ENCODE peak calls at places on chromosome 12, in five cellular contexts. H is endothelial cell, V is uterus, E is HFFc6, Y is GM23338. M is an unnamed sample.

GRCh38 chr12:22658214-22658613 is 33.2 kb downstream of the ETNK1 start:
- DNase-seq in E (peak), Y (no peak), H (no peak), V (no peak), M (no peak)

GRCh38 chr12:91951571-91951970 is 194.1 kb downstream of the BTG1 start:
- DNase-seq in V (no peak), Y (no peak), H (no peak), E (peak), M (no peak)

GRCh38 chr12:108119974-108120862 is 8.9 kb upstream of the WSCD2 start:
- DNase-seq in V (no peak), E (no peak), H (no peak), Y (no peak), M (no peak)

GRCh38 chr12:10722502-10722904 is 620 bp downstream of the YBX3 start:
- DNase-seq in H (peak), Y (no peak), V (peak), E (peak), M (peak)

GRCh38 chr12:113108308-113108707 is 27.3 kb downstream of the RASAL1 start:
- DNase-seq in E (no peak), V (no peak), H (no peak), Y (no peak), M (no peak)

GRCh38 chr12:49777800-49778748 is 36.7 kb downstream of the TMBIM6 start:
- DNase-seq in E (no peak), H (peak), V (no peak), Y (peak), M (peak)

GRCh38 chr12:64186789-64187188 is 35.3 kb downstream of the KICS2 start:
- DNase-seq in H (no peak), V (no peak), E (peak), Y (no peak), M (no peak)

GRCh38 chr12:30796508-30796780 is 41.7 kb upstream of the CAPRIN2 start:
- DNase-seq in H (no peak), Y (peak), E (no peak), V (no peak), M (no peak)

GRCh38 chr12:67436230-67436629 is 167.1 kb downstream of the CAND1 start:
- DNase-seq in Y (no peak), V (no peak), H (no peak), E (no peak), M (no peak)

GRCh38 chr12:106170285-106170684 is 31.5 kb upstream of the NUAK1 start:
- DNase-seq in E (peak), V (no peak), H (no peak), Y (no peak), M (no peak)

GRCh38 chr12:89231686-89232085 is 120.6 kb downstream of the DUSP6 start:
- DNase-seq in H (no peak), V (no peak), E (no peak), Y (no peak), M (no peak)

GRCh38 chr12:53208877-53209463 is 1.9 kb upstream of the ITGB7 start:
- DNase-seq in H (no peak), V (no peak), E (no peak), Y (peak), M (no peak)

GRCh38 chr12:84919271-84919670 is 6.7 kb upstream of the SLC6A15 start:
- DNase-seq in V (no peak), E (no peak), Y (no peak), H (no peak), M (no peak)

GRCh38 chr12:54341343-54341742 is 16.4 kb downstream of the COPZ1 start:
- DNase-seq in V (no peak), H (no peak), E (no peak), Y (no peak), M (peak)

GRCh38 chr12:103698752-103699540 is 111.9 kb downstream of the STAB2 start:
- DNase-seq in H (no peak), E (no peak), V (no peak), Y (no peak), M (no peak)

GRCh38 chr12:82608706-82609105 is 78.0 kb upstream of the TMTC2 start:
- DNase-seq in H (no peak), V (no peak), E (peak), Y (no peak), M (no peak)

GRCh38 chr12:550473-551260 is 90.9 kb downstream of the B4GALNT3 start:
- DNase-seq in V (no peak), E (no peak), H (no peak), Y (no peak), M (no peak)

GRCh38 chr12:11839093-11839641 is 189.7 kb downstream of the ETV6 start:
- DNase-seq in V (no peak), Y (no peak), E (no peak), H (no peak), M (no peak)

GRCh38 chr12:8779862-8780261 is 42.6 kb upstream of the A2ML1 start:
- DNase-seq in H (no peak), E (no peak), V (no peak), Y (no peak), M (no peak)
- TF ChIP-seq CTCF in H (no peak), E (no peak), V (no peak), Y (no peak), M (no peak)

GRCh38 chr12:2334291-2335088 is 281.7 kb downstream of the CACNA1C start:
- DNase-seq in H (no peak), V (no peak), E (no peak), Y (no peak), M (no peak)

GRCh38 chr12:2337031-2338010 is 284.5 kb downstream of the CACNA1C start:
- DNase-seq in E (no peak), V (no peak), H (no peak), Y (no peak), M (no peak)

GRCh38 chr12:2335517-2335916 is 282.7 kb downstream of the CACNA1C start:
- DNase-seq in Y (no peak), E (no peak), H (no peak), V (no peak), M (no peak)

GRCh38 chr12:2335109-2335508 is 282.3 kb downstream of the CACNA1C start:
- DNase-seq in E (no peak), Y (no peak), V (no peak), H (no peak), M (peak)

GRCh38 chr12:2336409-2336829 is 283.6 kb downstream of the CACNA1C start:
- DNase-seq in H (no peak), E (peak), Y (no peak), V (peak), M (no peak)
- TF ChIP-seq CTCF in H (no peak), E (no peak), Y (no peak), V (no peak), M (no peak)

GRCh38 chr12:56079729-56080555 is at the start of gene ERBB3:
- DNase-seq in Y (peak), H (peak), E (peak), V (peak), M (peak)
- TF ChIP-seq CTCF in Y (no peak), H (no peak), E (no peak), V (no peak), M (no peak)

DNA sequence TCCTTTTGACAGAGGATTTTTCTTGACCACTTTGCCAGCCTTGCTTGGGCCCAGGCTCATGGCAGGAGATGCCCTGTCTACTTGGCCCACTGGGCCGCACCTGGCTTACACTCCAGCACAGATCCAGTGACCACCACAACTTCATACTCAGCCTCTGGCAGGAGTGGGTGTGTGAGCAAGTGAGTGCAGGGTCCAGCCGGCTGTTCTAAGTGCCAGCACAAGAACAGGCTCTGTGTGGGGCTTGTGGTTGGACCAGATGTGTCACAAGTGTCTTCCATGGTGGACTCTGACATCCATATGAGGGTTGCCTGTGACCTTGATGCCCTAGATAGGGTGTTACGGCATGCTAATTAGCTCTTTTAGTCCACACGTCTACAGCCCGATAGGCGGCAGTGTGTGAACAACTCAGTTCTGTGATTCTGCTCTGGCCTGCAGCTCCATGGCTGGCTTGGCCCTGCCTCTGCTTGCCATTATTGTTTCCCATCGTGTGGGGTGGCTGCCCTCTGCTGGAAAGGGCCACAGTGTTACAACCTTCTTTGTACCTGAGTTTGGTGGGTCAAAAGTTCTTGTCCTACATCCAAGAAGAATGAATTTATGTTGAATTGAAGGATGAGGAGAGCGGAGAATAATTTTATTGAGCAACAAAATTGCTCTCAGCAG is 1089.1 kb downstream of the SLC6A15 start:
- DNase-seq in Y (peak), E (no peak), V (no peak), H (peak), M (peak)
- TF ChIP-seq CTCF in Y (peak), E (peak), V (no peak), H (peak), M (peak)

DNA sequence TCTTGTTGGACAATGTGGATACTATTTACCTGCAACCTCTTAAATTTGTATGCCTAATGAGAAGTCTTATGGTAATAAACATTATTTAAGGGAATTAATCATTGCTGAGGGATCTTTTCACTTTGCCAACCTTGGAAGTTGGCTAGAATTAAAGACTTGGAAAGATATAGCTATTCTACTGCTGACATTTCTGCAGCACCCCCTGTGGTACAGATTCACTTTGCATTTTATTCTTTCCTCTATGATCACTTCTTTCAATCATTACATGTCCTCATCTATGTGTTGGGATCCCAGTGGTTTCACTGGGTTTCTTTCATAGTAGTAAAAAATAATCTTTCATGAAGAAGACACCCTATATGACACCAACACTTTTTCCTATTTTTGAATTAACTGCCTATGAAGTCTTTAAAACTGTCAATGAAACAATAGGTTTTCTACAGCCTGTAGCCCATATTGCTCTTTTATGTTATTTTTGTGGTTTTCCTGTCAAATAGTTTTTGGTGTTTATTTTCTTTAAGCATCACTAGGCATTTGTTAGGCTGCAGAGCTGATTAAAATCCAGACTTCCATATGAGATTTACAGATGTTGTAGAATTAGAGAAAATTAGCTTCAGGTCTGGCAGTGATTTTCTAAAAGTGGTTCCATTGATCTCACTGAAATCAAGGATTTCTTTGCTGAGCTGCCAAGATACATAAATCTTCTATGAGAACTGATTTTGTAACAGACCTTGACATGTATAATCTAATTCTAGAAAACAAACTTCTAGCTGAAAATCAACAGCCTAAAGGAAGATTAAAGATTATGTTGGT is 256.1 kb downstream of the NAV3 start:
- DNase-seq in V (no peak), Y (no peak), H (no peak), E (no peak), M (no peak)
- TF ChIP-seq CTCF in V (no peak), Y (no peak), H (peak), E (peak), M (no peak)

DNA sequence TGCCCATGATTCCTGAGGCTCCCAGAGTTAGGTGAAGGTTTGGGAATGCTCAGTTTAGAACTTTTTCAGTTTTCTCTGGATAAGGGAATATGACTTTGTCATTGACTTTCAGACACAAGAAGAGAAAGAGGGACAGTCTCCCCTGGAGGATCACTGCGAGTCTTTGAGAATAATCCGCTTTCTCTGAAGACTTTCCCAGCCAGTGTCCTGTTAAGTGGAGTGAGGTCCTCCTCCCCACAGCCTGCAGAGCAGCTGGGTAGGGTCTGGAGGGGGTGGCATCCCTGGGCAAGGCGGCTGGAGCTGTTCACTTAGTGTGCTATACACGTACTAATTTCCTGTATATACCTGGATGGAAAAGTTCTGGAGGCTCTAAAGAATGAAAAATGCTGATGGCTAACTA is 8.5 kb upstream of the RAB35 start:
- DNase-seq in V (no peak), H (no peak), E (no peak), Y (no peak), M (no peak)
- TF ChIP-seq CTCF in V (no peak), H (no peak), E (no peak), Y (no peak), M (no peak)

GRCh38 chr12:4579305-4580097 is 17.5 kb downstream of the DYRK4 start:
- DNase-seq in H (no peak), V (no peak), Y (peak), E (peak), M (no peak)
- TF ChIP-seq CTCF in H (no peak), V (no peak), Y (peak), E (peak), M (no peak)

M was measured in nephron progenitor cell.